ENCODE peak calls at places on chromosomes 11 and 22, in nine cellular contexts. S is H1, V is breast epithelium, Q is HCT116, J is stomach, M is prostate gland, W is transverse colon, Z is sigmoid colon, T is spleen. N is an unnamed sample. For H3K27me3, the result is how much of the 10 kb centered on the place peaks cover.

GRCh38 chr22:21009638-21010425 is 5.1 kb upstream of the P2RX6 start:
- DNase-seq in Z (no peak), J (peak), S (peak), M (peak), T (no peak), W (peak), V (no peak), Q (no peak), N (no peak)

GRCh38 chr11:104858882-104859735 is 39.2 kb downstream of the CASP12 start:
- DNase-seq in Z (no peak), M (no peak), T (peak), S (no peak), Q (no peak), J (no peak), W (no peak), V (no peak), N (no peak)

GRCh38 chr22:25094579-25094978 is 105.1 kb upstream of the CRYBB3 start:
- DNase-seq in Z (no peak), M (no peak), S (no peak), Q (no peak), J (no peak), V (no peak), T (no peak), W (no peak), N (no peak)

GRCh38 chr11:8709002-8709672 is 26.5 kb downstream of the RPL27A start:
- DNase-seq in W (peak), M (peak), S (no peak), V (peak), Z (peak), T (no peak), Q (no peak), J (peak), N (peak)

GRCh38 chr11:134101292-134101691 is 32.4 kb downstream of the JAM3 start:
- DNase-seq in Q (no peak), M (no peak), W (no peak), T (no peak), Z (no peak), V (no peak), J (no peak), S (no peak), N (no peak)

GRCh38 chr11:46071091-46071490 is 50.2 kb downstream of the PHF21A start:
- DNase-seq in S (no peak), J (no peak), V (no peak), Q (no peak), M (peak), Z (no peak), T (no peak), W (no peak), N (no peak)

GRCh38 chr22:39362932-39363331 is 13.1 kb downstream of the SYNGR1 start:
- DNase-seq in M (no peak), J (no peak), Q (no peak), S (no peak), V (no peak), T (no peak), W (no peak), Z (no peak), N (no peak)

GRCh38 chr11:12893787-12894672 is 115.1 kb upstream of the RASSF10 start:
- DNase-seq in W (peak), S (peak), V (peak), M (peak), J (peak), Z (peak), Q (peak), T (no peak), N (no peak)

GRCh38 chr22:30890689-30891442 is 77.7 kb downstream of the MORC2 start:
- DNase-seq in J (peak), T (peak), V (no peak), M (no peak), Q (peak), Z (peak), W (peak), S (peak), N (peak)

GRCh38 chr22:38860291-38861169 is 11.5 kb downstream of the CBX6 start:
- DNase-seq in T (no peak), Z (peak), V (no peak), W (no peak), J (no peak), Q (no peak), S (no peak), M (no peak), N (no peak)

GRCh38 chr11:97772696-97773095 is 1248.1 kb upstream of the CNTN5 start:
- DNase-seq in S (no peak), V (no peak), J (no peak), T (no peak), W (no peak), M (no peak), Z (no peak), Q (no peak), N (no peak)

GRCh38 chr22:22195265-22196017 is 49.1 kb upstream of the VPREB1 start:
- DNase-seq in T (peak), M (peak), W (peak), S (peak), Z (no peak), V (peak), J (peak), Q (peak), N (no peak)

GRCh38 chr22:20399866-20400605 is 6.1 kb downstream of the ZNF74 start:
- DNase-seq in Z (no peak), M (no peak), W (no peak), S (no peak), J (no peak), T (no peak), Q (no peak), V (no peak), N (peak)

GRCh38 chr11:122091850-122092249 is 24.2 kb downstream of the BLID start:
- DNase-seq in Z (no peak), T (no peak), S (no peak), V (no peak), W (no peak), J (no peak), M (no peak), Q (no peak), N (no peak)

GRCh38 chr11:117945047-117945820 is 16.0 kb upstream of the TMPRSS13 start:
- DNase-seq in Q (no peak), T (no peak), V (no peak), W (no peak), M (no peak), J (peak), S (peak), Z (no peak), N (no peak)

GRCh38 chr11:101022256-101022655 is 107.4 kb downstream of the PGR start:
- DNase-seq in S (no peak), W (no peak), T (no peak), Z (no peak), V (no peak), Q (no peak), M (no peak), J (no peak), N (no peak)

GRCh38 chr11:17415523-17416104 is 27.2 kb upstream of the KCNJ11 start:
- DNase-seq in W (no peak), Q (no peak), V (no peak), M (no peak), J (no peak), Z (no peak), T (peak), S (no peak), N (no peak)

GRCh38 chr11:69471329-69472052 is 10.0 kb upstream of the LINC01488 start:
- DNase-seq in Z (no peak), W (no peak), Q (no peak), J (no peak), T (peak), S (no peak), V (no peak), M (no peak), N (no peak)

GRCh38 chr11:127383026-127383425 is 382.5 kb upstream of the KIRREL3 start:
- DNase-seq in Z (no peak), V (no peak), M (no peak), T (no peak), Q (no peak), S (no peak), J (no peak), W (no peak), N (no peak)

GRCh38 chr22:38870312-38870741 is 1.7 kb downstream of the CBX6 start:
- DNase-seq in M (peak), V (peak), Z (peak), J (peak), T (peak), Q (peak), S (peak), W (peak), N (peak)

GRCh38 chr11:134372961-134373360 is 39.1 kb downstream of the B3GAT1 start:
- DNase-seq in T (peak), Z (peak), V (peak), J (no peak), M (no peak), W (no peak), Q (no peak), S (no peak), N (peak)

GRCh38 chr11:2714463-2714800 is 14.6 kb upstream of the KCNQ1OT1 start:
- DNase-seq in W (no peak), J (no peak), Q (no peak), Z (no peak), M (no peak), T (no peak), S (no peak), V (no peak), N (no peak)

GRCh38 chr22:24845036-24845918 is 39.3 kb downstream of the SGSM1 start:
- DNase-seq in Z (peak), Q (no peak), S (no peak), J (no peak), T (peak), M (no peak), W (no peak), V (no peak), N (no peak)

GRCh38 chr11:35523351-35523768 is 2.1 kb downstream of the PAMR1 start:
- DNase-seq in Q (no peak), V (no peak), Z (no peak), T (no peak), W (no peak), J (no peak), M (no peak), S (no peak), N (no peak)

GRCh38 chr11:73206751-73207280 is 11.3 kb upstream of the P2RY2 start:
- DNase-seq in T (no peak), Z (no peak), Q (no peak), J (no peak), V (no peak), M (no peak), W (no peak), S (no peak), N (no peak)

GRCh38 chr11:2381494-2382128 is 4.5 kb downstream of the CD81 start:
- DNase-seq in M (no peak), W (no peak), S (no peak), Q (no peak), Z (peak), T (peak), J (no peak), V (no peak), N (no peak)

GRCh38 chr11:107496011-107496410 is 38.4 kb upstream of the CWF19L2 start:
- DNase-seq in S (no peak), T (no peak), M (no peak), Z (no peak), W (no peak), Q (no peak), V (no peak), J (no peak), N (no peak)

GRCh38 chr11:110519816-110520215 is 90.1 kb downstream of the FDX1 start:
- DNase-seq in M (no peak), S (no peak), Q (no peak), W (no peak), J (no peak), Z (no peak), V (no peak), T (no peak), N (no peak)

GRCh38 chr11:34721646-34722045 is 100.8 kb downstream of the EHF start:
- DNase-seq in S (no peak), Q (no peak), W (no peak), M (no peak), T (no peak), V (no peak), J (no peak), Z (no peak), N (no peak)

GRCh38 chr11:13238879-13239514 is 38.6 kb upstream of the BMAL1 start:
- DNase-seq in Q (peak), S (peak), M (no peak), V (no peak), W (peak), T (no peak), J (peak), Z (no peak), N (peak)

GRCh38 chr11:12377824-12378593 is 638 bp downstream of the PARVA start:
- DNase-seq in Q (peak), M (peak), W (peak), Z (peak), S (peak), V (peak), T (no peak), J (peak), N (peak)

GRCh38 chr22:48394787-48395620 is 1432.7 kb downstream of the BRD1 start:
- DNase-seq in V (no peak), Z (no peak), W (no peak), S (peak), T (no peak), M (no peak), J (no peak), Q (no peak), N (peak)
- H3K27me3 ChIP-seq in V (under half), Z (under half), W (under half), S (under half), T (under half), M (under half), J (half or more), Q (under half), N (under half)

GRCh38 chr11:65478411-65479183 is 20.2 kb upstream of the MALAT1 start:
- DNase-seq in W (peak), V (peak), S (no peak), T (peak), Q (no peak), Z (peak), M (no peak), J (peak), N (peak)
- TF ChIP-seq POLR2AphosphoS5 in W (peak), V (no peak), S (no peak), T (peak), Q (no peak), Z (peak), M (no peak), J (peak), N (no peak)

DNA sequence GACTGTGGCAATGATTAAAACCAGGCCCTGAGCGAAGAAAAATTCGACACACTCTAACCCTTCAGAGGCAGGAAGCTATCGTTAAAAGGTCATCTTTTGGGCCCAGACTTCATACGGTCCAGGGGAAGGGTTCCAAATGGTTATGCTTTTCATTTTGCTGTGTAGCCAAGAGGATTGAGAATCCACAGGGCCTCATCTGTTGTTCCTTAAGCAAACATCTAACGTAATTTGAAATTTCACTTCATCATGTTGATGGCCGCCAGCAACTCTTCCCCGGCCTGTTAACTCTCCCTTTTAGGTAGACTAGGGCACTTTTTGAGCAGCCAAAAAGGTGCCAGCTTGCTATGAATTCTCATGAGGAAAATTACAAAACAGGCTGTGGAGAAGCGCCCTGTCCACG is 356.1 kb upstream of the NARS2 start:
- DNase-seq in M (no peak), V (no peak), T (no peak), Z (peak), Q (no peak), S (no peak), W (no peak), J (no peak), N (no peak)
- H3K27me3 ChIP-seq in M (under half), V (under half), T (under half), Z (under half), Q (under half), S (half or more), W (under half), J (under half), N (under half)

GRCh38 chr11:114776956-114777355 is 98.6 kb downstream of the NXPE2 start:
- DNase-seq in M (no peak), W (no peak), Q (no peak), J (no peak), T (no peak), Z (no peak), V (no peak), S (no peak), N (no peak)

GRCh38 chr11:114774599-114775365 is 96.5 kb downstream of the NXPE2 start:
- DNase-seq in S (peak), Q (peak), T (no peak), W (peak), M (peak), V (no peak), Z (no peak), J (peak), N (no peak)

GRCh38 chr11:114775849-114776621 is 97.7 kb downstream of the NXPE2 start:
- DNase-seq in S (no peak), J (no peak), W (no peak), Q (no peak), M (no peak), T (no peak), Z (no peak), V (no peak), N (no peak)

GRCh38 chr11:114773541-114774338 is 95.4 kb downstream of the NXPE2 start:
- DNase-seq in S (no peak), T (no peak), Q (no peak), M (no peak), V (no peak), J (no peak), Z (no peak), W (no peak), N (no peak)

GRCh38 chr11:114771172-114771571 is 92.8 kb downstream of the NXPE2 start:
- DNase-seq in V (no peak), J (no peak), Q (no peak), W (no peak), M (no peak), Z (no peak), S (no peak), T (no peak), N (no peak)
- TF ChIP-seq POLR2AphosphoS5 in V (no peak), J (no peak), Q (no peak), W (no peak), M (no peak), Z (no peak), S (no peak), T (no peak), N (no peak)

GRCh38 chr11:130512662-130513061 is 64.2 kb downstream of the ADAMTS15 start:
- DNase-seq in V (no peak), Q (no peak), S (peak), W (no peak), J (no peak), T (no peak), Z (no peak), M (no peak), N (no peak)

GRCh38 chr11:130514316-130514715 is 65.9 kb downstream of the ADAMTS15 start:
- DNase-seq in Q (no peak), T (no peak), J (no peak), S (peak), V (no peak), M (no peak), Z (no peak), W (no peak), N (no peak)

GRCh38 chr11:130514851-130515250 is 66.4 kb downstream of the ADAMTS15 start:
- DNase-seq in S (no peak), W (no peak), J (no peak), M (no peak), Q (no peak), Z (no peak), T (no peak), V (no peak), N (no peak)

GRCh38 chr11:130511765-130512164 is 63.3 kb downstream of the ADAMTS15 start:
- DNase-seq in Q (no peak), V (no peak), S (no peak), J (no peak), Z (no peak), T (no peak), W (no peak), M (no peak), N (no peak)

DNA sequence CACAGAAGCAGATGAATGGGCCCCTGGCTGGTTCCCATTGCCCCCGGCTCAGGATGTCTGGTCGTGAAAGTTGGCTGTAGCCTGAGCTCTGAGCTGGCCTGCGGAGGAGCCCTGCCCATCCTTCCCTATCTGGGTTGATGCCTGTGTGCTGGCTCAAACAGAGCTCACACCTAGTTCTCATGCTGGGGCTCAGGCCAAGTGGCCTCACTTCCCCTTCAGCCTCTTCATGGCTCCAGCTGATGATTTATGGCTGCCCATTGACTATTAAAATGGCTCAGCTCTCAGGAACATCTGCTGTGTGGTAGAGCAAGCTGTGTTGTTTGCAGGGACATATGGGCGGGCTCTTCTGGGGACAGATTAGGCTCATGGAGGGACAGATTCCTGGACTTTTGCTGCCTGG is 64.7 kb downstream of the ADAMTS15 start:
- DNase-seq in W (peak), T (no peak), Z (peak), V (no peak), S (no peak), M (peak), Q (no peak), J (peak), N (no peak)
- H3K27me3 ChIP-seq in W (under half), T (under half), Z (under half), V (under half), S (under half), M (under half), Q (under half), J (under half), N (under half)

GRCh38 chr11:76630600-76630999 is 39.9 kb downstream of the LRRC32 start:
- DNase-seq in Z (no peak), S (no peak), W (no peak), T (no peak), M (no peak), J (no peak), Q (no peak), V (no peak), N (no peak)

GRCh38 chr11:76629133-76629852 is 41.3 kb downstream of the LRRC32 start:
- DNase-seq in T (no peak), S (no peak), V (no peak), Z (peak), Q (no peak), M (no peak), J (no peak), W (peak), N (peak)

GRCh38 chr11:76628408-76628947 is 42.1 kb downstream of the LRRC32 start:
- DNase-seq in Q (no peak), V (no peak), T (no peak), M (no peak), S (no peak), Z (peak), W (no peak), J (no peak), N (no peak)

GRCh38 chr11:76631566-76632308 is 38.8 kb downstream of the LRRC32 start:
- DNase-seq in Z (peak), J (no peak), Q (no peak), M (no peak), V (no peak), W (no peak), T (no peak), S (no peak), N (no peak)

DNA sequence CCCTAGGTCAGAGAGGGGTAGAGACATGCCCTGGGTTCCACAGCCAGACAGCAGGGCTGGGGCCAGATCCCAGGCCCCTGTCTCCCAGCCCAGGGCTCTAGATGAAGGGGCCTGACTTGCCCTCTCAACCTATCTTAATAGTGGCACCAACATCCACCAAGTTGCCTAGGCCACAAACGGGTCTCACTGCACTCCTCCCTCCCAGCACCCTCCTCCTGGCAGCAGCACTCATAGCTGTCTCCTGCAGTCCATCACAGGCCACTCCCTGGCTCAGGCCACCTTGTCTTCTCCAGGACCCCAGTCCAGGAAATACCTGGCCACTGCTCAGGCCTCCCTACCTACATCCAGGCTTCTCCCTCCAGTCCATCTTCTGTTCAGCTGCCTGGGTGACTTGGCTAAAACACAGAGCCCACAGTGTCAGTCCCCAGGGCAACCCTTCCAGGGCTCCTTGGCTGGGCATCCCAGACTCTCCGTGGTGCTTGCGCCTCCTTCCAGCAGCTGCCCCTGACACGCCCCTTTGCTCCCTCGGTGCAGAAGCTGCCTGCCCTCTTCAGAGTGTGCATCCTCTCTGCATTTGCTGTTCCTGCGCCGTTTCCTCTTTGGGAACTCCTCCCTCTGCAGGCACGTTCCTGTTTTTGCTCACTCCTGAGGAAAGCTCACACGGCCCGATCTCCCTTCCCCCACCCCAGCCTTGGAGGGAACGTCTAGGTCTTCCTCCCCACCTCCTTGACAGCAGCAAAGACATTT is 40.5 kb downstream of the LRRC32 start:
- DNase-seq in Z (peak), Q (no peak), T (peak), V (no peak), S (no peak), M (peak), J (peak), W (peak), N (peak)
- TF ChIP-seq POLR2AphosphoS5 in Z (peak), Q (no peak), T (peak), V (no peak), S (no peak), M (no peak), J (peak), W (no peak), N (no peak)

GRCh38 chr22:44646141-44646540 is 55.9 kb upstream of the PRR5 start:
- DNase-seq in J (no peak), V (no peak), Q (no peak), W (no peak), T (peak), M (no peak), S (no peak), Z (no peak), N (no peak)
- H3K27me3 ChIP-seq in J (under half), V (under half), Q (under half), W (under half), T (under half), M (under half), S (under half), Z (under half), N (under half)

GRCh38 chr22:50641696-50642607 is 14.0 kb upstream of the ARSA start:
- DNase-seq in M (no peak), S (peak), T (no peak), Z (peak), J (no peak), Q (no peak), V (no peak), W (no peak), N (peak)
- TF ChIP-seq POLR2AphosphoS5 in M (no peak), S (no peak), T (peak), Z (no peak), J (no peak), Q (no peak), V (no peak), W (no peak), N (no peak)

N was measured in suprapubic skin.